ENCODE peak calls at places on chromosomes 3 and 15, in four cellular contexts. C is A549; A is esophagus squamous epithelium; O is CD4-positive, alpha-beta memory T cell. D is an unnamed sample.

GRCh38 chr3:136276049-136276755 is 26.1 kb downstream of the PCCB start:
- DNase-seq in O (no peak), A (no peak), C (no peak), D (no peak)

GRCh38 chr15:25173241-25174028 is 218.6 kb downstream of the SNRPN start:
- DNase-seq in O (no peak), A (no peak), C (no peak), D (no peak)

GRCh38 chr3:132228923-132229322 is 88.3 kb upstream of the ACP3 start:
- DNase-seq in C (peak; percentile 24), A (no peak), O (no peak), D (no peak)

GRCh38 chr3:49470714-49471420 is 800 bp downstream of the DAG1 start:
- DNase-seq in A (no peak), C (no peak), O (no peak), D (no peak)

GRCh38 chr3:167913218-167913902 is 177.8 kb downstream of the SERPINI1 start:
- DNase-seq in C (peak; percentile 5), O (no peak), A (no peak), D (peak; percentile 22)

GRCh38 chr15:49793943-49794342 is 173.1 kb downstream of the DTWD1 start:
- DNase-seq in O (no peak), A (no peak), C (no peak), D (no peak)

GRCh38 chr3:105899528-105899927 is 30.7 kb upstream of the CBLB start:
- DNase-seq in C (peak; percentile 25), A (no peak), O (no peak), D (no peak)

GRCh38 chr3:196486263-196486662 is 17.3 kb downstream of the RNF168 start:
- DNase-seq in O (no peak), A (no peak), C (no peak), D (no peak)

GRCh38 chr3:171168086-171168485 is 141.6 kb upstream of the SLC2A2 start:
- DNase-seq in A (no peak), O (no peak), C (peak; percentile 67), D (no peak)

GRCh38 chr15:63587527-63587926 is 9.7 kb upstream of the FBXL22 start:
- DNase-seq in O (no peak), A (no peak), C (peak; percentile 58), D (no peak)

GRCh38 chr15:75666823-75667501 is 19.2 kb downstream of the SNX33 start:
- DNase-seq in A (peak; percentile 9), C (peak; percentile 96), O (no peak), D (no peak)

GRCh38 chr3:153429821-153430220 is 267.8 kb downstream of the RAP2B start:
- DNase-seq in C (no peak), A (no peak), O (no peak), D (no peak)

GRCh38 chr3:50830451-50830850 is 155.7 kb downstream of the DOCK3 start:
- DNase-seq in A (no peak), C (no peak), O (no peak), D (no peak)

GRCh38 chr3:51985063-51985462 is 1.7 kb downstream of the ACY1 start:
- DNase-seq in C (no peak), A (no peak), O (no peak), D (no peak)

GRCh38 chr3:58672451-58672850 is 5.9 kb upstream of the FAM3D start:
- DNase-seq in C (no peak), O (no peak), A (no peak), D (no peak)

GRCh38 chr3:43960448-43960840 is 269.7 kb downstream of the ABHD5 start:
- DNase-seq in A (no peak), O (no peak), C (peak; percentile 5), D (no peak)

GRCh38 chr15:79644091-79644490 is 212.0 kb downstream of the MINAR1 start:
- DNase-seq in O (no peak), A (no peak), C (peak; percentile 57), D (no peak)

GRCh38 chr3:5875056-5875455 is 687.5 kb downstream of the EDEM1 start:
- DNase-seq in O (no peak), C (no peak), A (no peak), D (no peak)

GRCh38 chr15:28942046-28942445 is 56.3 kb downstream of the APBA2 start:
- DNase-seq in O (peak; percentile 27), A (no peak), C (no peak), D (no peak)

GRCh38 chr15:96296264-96296663 is 34.2 kb upstream of the NR2F2 start:
- DNase-seq in C (no peak), O (no peak), A (no peak), D (no peak)

GRCh38 chr3:138060792-138061191 is 50.8 kb downstream of the CLDN18 start:
- DNase-seq in C (no peak), A (no peak), O (no peak), D (no peak)

GRCh38 chr3:141275032-141275422 is 43.4 kb downstream of the PXYLP1 start:
- DNase-seq in C (no peak), O (no peak), A (no peak), D (no peak)

GRCh38 chr3:158918008-158918407 is 116.2 kb downstream of the MFSD1 start:
- DNase-seq in C (peak; percentile 53), O (no peak), A (no peak), D (no peak)

GRCh38 chr3:170956647-170957046 is 48.2 kb upstream of the EIF5A2 start:
- DNase-seq in O (no peak), A (no peak), C (no peak), D (no peak)

GRCh38 chr15:84108725-84109124 is 126.8 kb upstream of the GOLGA6L4 start:
- DNase-seq in A (no peak), C (peak; percentile 26), O (no peak), D (no peak)

GRCh38 chr3:64928683-64929082 is 240.9 kb upstream of the ADAMTS9 start:
- DNase-seq in A (no peak), C (no peak), O (no peak), D (no peak)

GRCh38 chr3:64037084-64037483 is 13.8 kb upstream of the PSMD6 start:
- DNase-seq in C (no peak), O (no peak), A (no peak), D (no peak)

GRCh38 chr15:57663262-57663661 is 43.3 kb upstream of the POLR2M start:
- DNase-seq in A (no peak), O (no peak), C (no peak), D (no peak)

GRCh38 chr3:13217736-13218540 is 144.7 kb upstream of the IQSEC1 start:
- DNase-seq in A (no peak), O (no peak), C (peak; percentile 66), D (no peak)

GRCh38 chr15:40511093-40511471 is 40.3 kb downstream of the CHST14 start:
- DNase-seq in C (no peak), A (no peak), O (no peak), D (no peak)

GRCh38 chr3:106379251-106379750 is 510.5 kb upstream of the CBLB start:
- DNase-seq in O (no peak), A (no peak), C (no peak), D (no peak)

GRCh38 chr3:102580760-102581159 is 145.9 kb downstream of the ZPLD1 start:
- DNase-seq in A (no peak), C (no peak), O (no peak), D (no peak)

DNA sequence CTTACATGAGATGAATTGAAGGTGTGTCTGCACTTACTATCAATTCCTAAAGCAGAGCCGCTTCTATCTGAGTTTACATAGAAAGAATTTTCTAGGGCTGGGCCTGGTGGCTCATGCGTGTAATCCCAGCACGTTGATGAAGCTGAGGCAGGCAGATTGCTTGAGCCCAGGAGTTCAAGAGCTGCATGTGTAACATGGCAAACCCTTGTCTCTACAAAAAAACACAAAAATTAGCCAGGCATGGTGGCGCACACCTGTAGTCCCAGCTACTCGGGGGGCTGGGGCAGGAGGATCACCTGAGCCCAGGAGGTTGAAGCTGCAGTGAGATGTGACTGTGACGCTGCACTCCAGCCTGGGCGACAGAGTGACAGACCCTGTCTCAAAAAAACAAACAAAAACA is 18.1 kb upstream of the ATP13A3 start:
- DNase-seq in A (no peak), O (no peak), C (no peak), D (no peak)
- H3K4me1 ChIP-seq in A (no peaks in the 10 kb centered on the region), O (no peaks in the 10 kb centered on the region), C (peaks cover 3% of the 10 kb centered on the region), D (no peaks in the 10 kb centered on the region)

GRCh38 chr3:31670722-31671121 is 138.0 kb downstream of the STT3B start:
- DNase-seq in C (no peak), A (no peak), O (no peak), D (no peak)

GRCh38 chr3:31670136-31670535 is 137.4 kb downstream of the STT3B start:
- DNase-seq in A (no peak), O (no peak), C (no peak), D (no peak)

GRCh38 chr3:31673950-31674349 is 141.2 kb downstream of the STT3B start:
- DNase-seq in O (no peak), C (no peak), A (no peak), D (no peak)

GRCh38 chr3:31671976-31672375 is 139.3 kb downstream of the STT3B start:
- DNase-seq in O (no peak), C (no peak), A (no peak), D (no peak)

DNA sequence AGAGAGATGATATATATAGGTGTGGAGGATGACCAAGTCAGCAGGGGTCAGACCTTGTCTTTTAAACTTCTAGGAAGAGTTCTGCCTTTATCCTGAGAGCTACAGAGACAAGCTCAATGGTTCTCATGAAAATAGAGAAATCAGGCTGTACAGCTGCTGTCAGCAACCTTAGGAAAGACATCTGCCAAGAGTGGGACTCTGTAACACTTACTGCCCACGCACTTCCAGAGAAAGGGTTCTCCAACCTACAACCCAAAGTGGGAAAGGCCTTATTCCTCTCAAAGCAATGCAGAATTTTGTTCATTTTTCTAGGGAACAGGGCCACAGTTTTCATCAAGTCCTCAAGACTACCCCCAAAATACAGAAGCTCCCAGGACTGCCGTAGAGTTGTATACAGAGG is 138.7 kb downstream of the STT3B start:
- DNase-seq in O (no peak), C (no peak), A (no peak), D (no peak)
- H3K27ac ChIP-seq in O (no peak overlapping the region), C (no peak overlapping the region), A (no peak overlapping the region), D (no peak overlapping the region)

DNA sequence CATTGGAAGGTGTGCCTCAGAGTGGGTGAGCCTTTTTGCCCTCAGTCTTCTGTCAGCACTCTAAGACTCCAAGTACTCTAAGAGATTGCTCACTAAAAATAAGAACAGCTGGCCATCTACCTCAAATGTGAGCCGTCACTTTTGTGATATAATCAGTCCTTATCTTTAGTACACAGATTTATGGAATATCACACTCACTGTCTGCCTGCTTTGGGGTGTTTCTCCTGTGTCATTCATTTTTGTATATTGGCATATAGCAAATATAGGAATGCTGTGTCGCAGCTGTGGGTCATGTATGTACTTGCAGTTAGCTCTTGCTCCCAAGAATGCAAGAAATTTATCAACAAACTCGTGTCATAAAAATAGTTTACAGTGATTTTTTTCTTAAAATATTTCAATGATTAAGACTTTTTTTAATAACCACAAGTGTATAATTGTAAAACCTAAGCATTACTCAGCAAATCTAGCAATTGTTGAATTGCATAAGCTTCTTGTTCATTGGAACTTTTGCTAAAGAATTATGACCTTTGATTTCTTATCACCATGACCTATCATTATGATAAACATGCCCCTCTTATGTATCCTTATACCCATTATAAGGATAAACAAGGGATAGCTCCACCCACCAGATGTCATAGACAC is 18.8 kb downstream of the SETD5 start:
- DNase-seq in A (no peak), O (no peak), C (peak; percentile 28), D (no peak)
- H3K4me1 ChIP-seq in A (peaks cover 92% of the 10 kb centered on the region), O (peaks cover 52% of the 10 kb centered on the region), C (peaks cover 90% of the 10 kb centered on the region), D (no peaks in the 10 kb centered on the region)

GRCh38 chr15:32663671-32664070 is 22.2 kb downstream of the SCG5 start:
- DNase-seq in O (no peak), A (no peak), C (no peak), D (no peak)

GRCh38 chr15:32657198-32657886 is 15.8 kb downstream of the SCG5 start:
- DNase-seq in A (no peak), C (no peak), O (no peak), D (no peak)

GRCh38 chr15:32656091-32656860 is 14.8 kb downstream of the SCG5 start:
- DNase-seq in C (no peak), A (no peak), O (no peak), D (no peak)

GRCh38 chr15:32657941-32658340 is 16.4 kb downstream of the SCG5 start:
- DNase-seq in A (no peak), O (no peak), C (no peak), D (no peak)

GRCh38 chr15:32659340-32659831 is 17.9 kb downstream of the SCG5 start:
- DNase-seq in C (peak; percentile 63), O (no peak), A (no peak), D (no peak)
- H3K27ac ChIP-seq in C (peak overlapping the region; percentile 35), O (no peak overlapping the region), A (no peak overlapping the region), D (no peak overlapping the region)

D was measured in iPS DF 6.9.